ENCODE peak calls at places on chromosomes 5 and 9, in ten cellular contexts. X, Q, N, O, A, P, R, T, L and E are unnamed samples.

GRCh38 chr5:180470966-180471582 is 23.1 kb upstream of the CNOT6 start:
- DNase-seq in X (peak; percentile 70), Q (peak; percentile 33), N (peak; percentile 66), O (peak; percentile 27), A (peak; percentile 58), P (peak; percentile 59), R (peak; percentile 66), T (no peak), L (peak; percentile 34), E (peak; percentile 66)

GRCh38 chr9:120366646-120367019 is 213.3 kb downstream of the CDK5RAP2 start:
- DNase-seq in X (peak; percentile 89), Q (no peak), N (no peak), O (peak; percentile 93), A (peak; percentile 69), P (peak; percentile 91), R (no peak), T (no peak), L (peak; percentile 32), E (peak; percentile 41)

GRCh38 chr5:17113174-17113941 is 104.1 kb upstream of the BASP1 start:
- DNase-seq in X (peak; percentile 55), Q (no peak), N (no peak), O (peak; percentile 96), A (no peak), P (peak; percentile 89), R (no peak), T (no peak), L (no peak), E (no peak)

GRCh38 chr9:109681301-109681700 is 98.7 kb upstream of the PALM2AKAP2 start:
- DNase-seq in X (no peak), Q (no peak), N (no peak), O (no peak), A (no peak), P (no peak), R (no peak), T (no peak), L (peak; percentile 3), E (no peak)

GRCh38 chr9:20355022-20355421 is 267.3 kb downstream of the MLLT3 start:
- DNase-seq in X (no peak), Q (no peak), N (no peak), O (peak; percentile 74), A (no peak), P (peak; percentile 92), R (no peak), T (no peak), L (no peak), E (no peak)

GRCh38 chr5:101679816-101680215 is 616.3 kb downstream of the SLCO4C1 start:
- DNase-seq in X (no peak), Q (no peak), N (no peak), O (peak; percentile 28), A (no peak), P (no peak), R (no peak), T (no peak), L (no peak), E (no peak)

GRCh38 chr9:98974994-98975712 is 31.4 kb downstream of the COL15A1 start:
- DNase-seq in X (peak; percentile 86), Q (peak; percentile 75), N (peak; percentile 93), O (peak; percentile 44), A (peak; percentile 93), P (peak; percentile 66), R (peak; percentile 86), T (peak; percentile 91), L (peak; percentile 51), E (peak; percentile 70)

GRCh38 chr9:109166771-109167601 is at the start of gene FRRS1L:
- DNase-seq in X (no peak), Q (no peak), N (no peak), O (no peak), A (peak; percentile 75), P (no peak), R (peak; percentile 69), T (no peak), L (no peak), E (no peak)

GRCh38 chr5:145680169-145680568 is 155.0 kb downstream of the PRELID2 start:
- DNase-seq in X (peak; percentile 11), Q (no peak), N (no peak), O (no peak), A (no peak), P (no peak), R (no peak), T (no peak), L (no peak), E (peak; percentile 31)

GRCh38 chr5:159051431-159052281 is 48.1 kb downstream of the EBF1 start:
- DNase-seq in X (no peak), Q (no peak), N (peak; percentile 67), O (no peak), A (peak; percentile 61), P (no peak), R (peak; percentile 68), T (peak; percentile 75), L (no peak), E (no peak)

GRCh38 chr5:120695368-120695880 is 231.3 kb downstream of the PRR16 start:
- DNase-seq in X (no peak), Q (no peak), N (no peak), O (no peak), A (no peak), P (no peak), R (no peak), T (no peak), L (no peak), E (no peak)

GRCh38 chr5:40572947-40573346 is 106.8 kb upstream of the PTGER4 start:
- DNase-seq in X (no peak), Q (no peak), N (no peak), O (peak; percentile 18), A (peak; percentile 69), P (peak; percentile 88), R (no peak), T (no peak), L (no peak), E (no peak)

GRCh38 chr9:116471943-116472506 is 215.1 kb upstream of the TRIM32 start:
- DNase-seq in X (no peak), Q (no peak), N (no peak), O (no peak), A (no peak), P (no peak), R (no peak), T (no peak), L (no peak), E (no peak)

GRCh38 chr5:132275367-132276220 is 18.1 kb downstream of the PDLIM4 start:
- DNase-seq in X (no peak), Q (no peak), N (no peak), O (no peak), A (no peak), P (no peak), R (no peak), T (no peak), L (no peak), E (no peak)

GRCh38 chr5:40984884-40985283 is 75.6 kb downstream of the C7 start:
- DNase-seq in X (no peak), Q (no peak), N (no peak), O (peak; percentile 83), A (no peak), P (peak; percentile 95), R (no peak), T (no peak), L (no peak), E (no peak)

DNA sequence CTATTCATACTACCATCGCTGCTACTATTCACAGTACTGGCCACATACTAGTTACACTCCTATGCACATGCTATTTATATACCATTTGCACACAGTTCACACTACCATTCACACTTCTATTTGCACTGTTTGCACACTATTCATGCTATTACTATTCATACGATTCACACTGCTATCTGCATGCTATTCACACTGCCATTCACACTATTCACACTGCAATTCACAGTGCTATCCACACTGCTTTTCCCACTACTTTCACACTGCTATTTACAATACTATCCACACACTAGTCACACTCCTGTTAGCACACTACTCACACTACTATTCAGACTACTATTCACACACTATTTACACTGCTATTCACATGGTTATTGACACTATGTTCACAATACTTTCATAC is 39.4 kb upstream of the TCF7 start:
- DNase-seq in X (no peak), Q (no peak), N (no peak), O (no peak), A (no peak), P (no peak), R (no peak), T (no peak), L (no peak), E (no peak)
- H3K4me1 ChIP-seq in X (peaks cover 5% of the 10 kb centered on the region), Q (no peaks in the 10 kb centered on the region), N (peaks cover 9% of the 10 kb centered on the region), O (peaks cover 9% of the 10 kb centered on the region), A (peaks cover 9% of the 10 kb centered on the region), P (no peaks in the 10 kb centered on the region), R (peaks cover 3% of the 10 kb centered on the region), T (peaks cover 9% of the 10 kb centered on the region), L (no peaks in the 10 kb centered on the region), E (peaks cover 2% of the 10 kb centered on the region)

DNA sequence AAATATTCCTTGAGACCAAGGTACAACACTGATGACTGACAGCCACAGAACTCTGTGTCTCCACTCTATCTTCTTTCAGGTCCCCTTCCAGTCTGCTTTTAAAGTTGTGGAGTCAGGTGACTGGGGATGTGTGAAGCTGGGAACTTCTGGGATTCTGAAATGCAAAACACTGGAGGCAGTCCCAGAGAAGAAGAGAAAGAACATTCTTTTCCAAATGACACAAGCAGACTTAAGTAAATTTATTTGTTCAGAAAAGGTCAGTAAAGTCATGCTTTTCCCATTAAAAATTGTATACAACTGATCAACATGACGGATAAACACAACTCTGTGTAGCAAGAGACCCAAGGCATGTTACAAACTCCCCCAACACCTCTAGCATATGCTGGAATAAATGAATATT is 92.5 kb upstream of the IFNK start:
- DNase-seq in X (no peak), Q (no peak), N (no peak), O (no peak), A (no peak), P (no peak), R (no peak), T (no peak), L (no peak), E (no peak)
- H3K4me1 ChIP-seq in X (peaks cover 58% of the 10 kb centered on the region), Q (peaks cover 4% of the 10 kb centered on the region), N (peaks cover 20% of the 10 kb centered on the region), O (peaks cover 6% of the 10 kb centered on the region), A (peaks cover 21% of the 10 kb centered on the region), P (no peaks in the 10 kb centered on the region), R (peaks cover 46% of the 10 kb centered on the region), T (peaks cover 6% of the 10 kb centered on the region), L (peaks cover 41% of the 10 kb centered on the region), E (peaks cover 14% of the 10 kb centered on the region)

GRCh38 chr9:23777328-23777727 is 48.7 kb downstream of the ELAVL2 start:
- DNase-seq in X (no peak), Q (no peak), N (no peak), O (no peak), A (no peak), P (no peak), R (no peak), T (no peak), L (no peak), E (no peak)
- H3K4me1 ChIP-seq in X (no peaks in the 10 kb centered on the region), Q (no peaks in the 10 kb centered on the region), N (no peaks in the 10 kb centered on the region), O (peaks cover 6% of the 10 kb centered on the region), A (no peaks in the 10 kb centered on the region), P (no peaks in the 10 kb centered on the region), R (peaks cover 2% of the 10 kb centered on the region), T (peaks cover 5% of the 10 kb centered on the region), L (peaks cover 27% of the 10 kb centered on the region), E (peaks cover 7% of the 10 kb centered on the region)

DNA sequence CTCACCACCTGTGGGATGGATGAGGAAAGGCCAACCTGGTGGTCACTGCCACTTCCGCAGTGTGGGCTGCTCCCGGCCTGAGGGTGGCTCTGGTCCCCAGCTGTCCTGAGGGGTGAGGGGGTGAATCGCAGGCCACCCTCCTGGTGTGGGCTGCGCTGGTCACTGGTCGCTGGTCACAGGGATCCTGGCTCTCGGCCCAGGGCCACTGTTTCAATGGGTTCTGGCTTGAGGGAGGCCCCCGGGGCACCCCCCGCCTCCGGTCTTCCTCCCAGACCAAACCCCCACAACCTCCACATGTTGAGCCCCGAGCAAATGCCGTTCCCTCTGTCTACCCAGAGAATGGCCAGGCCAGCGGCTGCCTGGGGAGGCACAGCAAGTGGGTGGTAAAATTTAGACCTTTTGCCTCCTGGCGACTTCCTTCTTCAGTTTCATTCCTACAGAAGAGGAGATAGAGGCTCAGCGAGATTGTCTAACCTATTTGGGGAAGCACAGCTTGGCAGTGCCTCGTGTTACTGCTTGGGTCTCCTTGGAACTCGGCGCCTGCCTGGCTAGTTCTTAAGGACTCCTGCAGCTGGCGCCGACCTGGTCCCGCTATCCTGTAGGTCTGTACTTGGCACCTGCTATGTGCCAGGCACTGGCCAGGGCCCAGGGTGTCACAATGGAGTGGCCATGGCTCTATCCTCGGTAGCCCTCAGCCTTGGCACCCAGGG is 48.2 kb downstream of the RXRA start:
- DNase-seq in X (no peak), Q (no peak), N (peak; percentile 84), O (no peak), A (peak; percentile 80), P (no peak), R (no peak), T (no peak), L (no peak), E (no peak)
- H3K4me1 ChIP-seq in X (peaks cover 76% of the 10 kb centered on the region), Q (peaks cover 73% of the 10 kb centered on the region), N (peaks cover 87% of the 10 kb centered on the region), O (peaks cover 24% of the 10 kb centered on the region), A (peaks cover 100% of the 10 kb centered on the region), P (peaks cover 34% of the 10 kb centered on the region), R (peaks cover 72% of the 10 kb centered on the region), T (peaks cover 97% of the 10 kb centered on the region), L (no peaks in the 10 kb centered on the region), E (peaks cover 3% of the 10 kb centered on the region)